ENCODE peak calls at places on chromosomes 16 and 17, in nine cellular contexts. O, Z, L, F, D, P, S, Q and A are unnamed samples.

GRCh38 chr17:67082110-67082509 is 37.8 kb downstream of the CACNG1 start:
- DNase-seq in L (no peak), P (no peak), O (no peak), Z (no peak), Q (no peak), D (no peak), S (no peak), F (no peak), A (no peak)

GRCh38 chr17:47237841-47238240 is 15.8 kb upstream of the ITGB3 start:
- DNase-seq in S (no peak), D (no peak), Z (no peak), L (no peak), P (no peak), F (no peak), O (no peak), Q (no peak), A (no peak)

GRCh38 chr17:79024901-79025737 is 1.1 kb downstream of the C1QTNF1 start:
- DNase-seq in D (peak; percentile 48), P (no peak), Q (no peak), O (no peak), L (peak; percentile 43), F (peak; percentile 39), S (peak; percentile 50), Z (no peak), A (peak; percentile 33)

GRCh38 chr16:87326151-87326571 is 9.0 kb upstream of the C16orf95 start:
- DNase-seq in D (no peak), F (no peak), Q (no peak), P (no peak), S (no peak), L (no peak), Z (peak; percentile 39), O (no peak), A (peak; percentile 9)

GRCh38 chr17:55414983-55415382 is 6.7 kb downstream of the MMD start:
- DNase-seq in Z (no peak), S (no peak), O (no peak), Q (no peak), P (no peak), D (no peak), L (no peak), F (no peak), A (no peak)

GRCh38 chr17:42775534-42776098 is 2.4 kb downstream of the VPS25 start:
- DNase-seq in F (peak; percentile 88), P (peak; percentile 84), Z (no peak), L (no peak), O (peak; percentile 86), Q (no peak), S (peak; percentile 85), D (no peak), A (peak; percentile 24)

GRCh38 chr16:67547423-67548264 is 14.7 kb upstream of the CTCF start:
- DNase-seq in Q (no peak), Z (no peak), O (no peak), F (peak; percentile 65), D (no peak), P (no peak), L (no peak), S (no peak), A (no peak)

GRCh38 chr17:37828313-37829124 is 83.7 kb upstream of the HNF1B start:
- DNase-seq in P (no peak), L (no peak), O (no peak), Q (no peak), S (peak; percentile 36), F (no peak), Z (peak; percentile 56), D (no peak), A (no peak)

GRCh38 chr17:65841116-65841515 is 279.7 kb upstream of the AXIN2 start:
- DNase-seq in P (no peak), F (no peak), D (no peak), Z (no peak), O (no peak), L (no peak), Q (no peak), S (no peak), A (no peak)

GRCh38 chr17:27158390-27158789 is 135.5 kb upstream of the WSB1 start:
- DNase-seq in L (no peak), F (no peak), P (no peak), Z (no peak), Q (no peak), S (no peak), O (no peak), D (no peak), A (no peak)

GRCh38 chr16:87844374-87844733 is 25.0 kb downstream of the SLC7A5 start:
- DNase-seq in L (no peak), P (peak; percentile 47), O (peak; percentile 67), Z (no peak), F (peak; percentile 98), Q (no peak), S (peak; percentile 67), D (no peak), A (peak; percentile 49)

GRCh38 chr17:19344311-19345066 is 18.0 kb downstream of the B9D1 start:
- DNase-seq in S (no peak), Q (no peak), P (no peak), O (no peak), D (no peak), Z (no peak), F (peak; percentile 26), L (no peak), A (no peak)

GRCh38 chr16:86572041-86572521 is 5.5 kb downstream of the FOXC2 start:
- DNase-seq in P (no peak), S (peak; percentile 62), O (peak; percentile 39), L (no peak), Z (no peak), D (no peak), F (peak; percentile 58), Q (no peak), A (no peak)

GRCh38 chr17:55664287-55664686 is 58.4 kb downstream of the TMEM100 start:
- DNase-seq in Q (no peak), S (no peak), L (no peak), O (no peak), P (no peak), Z (peak; percentile 14), F (no peak), D (no peak), A (no peak)

GRCh38 chr17:42159796-42160551 is 5.2 kb upstream of the RAB5C start:
- DNase-seq in D (no peak), S (no peak), L (no peak), O (no peak), Q (no peak), P (no peak), Z (no peak), F (peak; percentile 45), A (no peak)

GRCh38 chr17:60506312-60506711 is 19.7 kb downstream of the APPBP2 start:
- DNase-seq in D (no peak), O (peak; percentile 92), Q (peak; percentile 60), P (peak; percentile 68), S (peak; percentile 94), Z (no peak), L (no peak), F (peak; percentile 94), A (peak; percentile 80)

GRCh38 chr16:3135120-3135715 is 389 bp downstream of the ZNF213 start:
- DNase-seq in Q (no peak), P (no peak), Z (no peak), F (peak; percentile 62), S (no peak), O (peak; percentile 19), D (no peak), L (no peak), A (no peak)

GRCh38 chr16:53509906-53510703 is 7.1 kb upstream of the AKTIP start:
- DNase-seq in L (peak; percentile 67), S (peak; percentile 86), Q (peak; percentile 41), P (peak; percentile 58), D (peak; percentile 79), Z (peak; percentile 67), F (peak; percentile 88), O (peak; percentile 65), A (peak; percentile 55)

GRCh38 chr16:55572439-55572838 is 6.0 kb downstream of the CAPNS2 start:
- DNase-seq in O (no peak), F (no peak), S (peak; percentile 34), Z (no peak), L (no peak), P (no peak), D (no peak), Q (no peak), A (no peak)

DNA sequence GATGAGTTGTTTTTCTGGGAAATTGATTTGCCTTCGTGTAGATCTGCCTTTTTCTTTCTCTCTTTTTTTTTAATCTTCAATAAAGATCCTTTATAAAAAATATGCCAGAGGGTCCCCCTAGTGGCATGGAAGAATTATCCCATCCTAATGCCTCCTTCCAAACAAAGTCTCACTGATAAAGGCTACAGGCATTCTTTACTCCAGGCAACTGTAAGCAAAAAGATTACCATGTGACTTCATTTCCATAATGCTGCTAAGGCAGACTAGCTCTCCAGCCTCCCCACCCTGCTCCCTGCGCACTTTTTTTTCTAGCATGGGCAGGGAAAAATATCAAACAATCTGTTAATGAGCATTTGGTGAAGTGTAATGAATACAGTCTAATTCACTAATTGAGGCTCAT is 220.2 kb upstream of the CDH8 start:
- DNase-seq in L (no peak), O (no peak), F (no peak), Q (no peak), Z (no peak), P (no peak), S (no peak), D (no peak), A (no peak)
- TF ChIP-seq CTCF in L (no peak), O (peak; percentile 16), F (no peak), Q (no peak), Z (peak; percentile 10), P (peak; percentile 25), S (no peak), D (no peak), A (peak; percentile 38)

GRCh38 chr16:76857402-76857801 is 333.6 kb upstream of the MON1B start:
- DNase-seq in F (no peak), D (no peak), Q (no peak), L (no peak), O (no peak), S (no peak), P (no peak), Z (no peak), A (no peak)
- TF ChIP-seq CTCF in F (no peak), D (no peak), Q (no peak), L (no peak), O (no peak), S (no peak), P (no peak), Z (no peak), A (no peak)

DNA sequence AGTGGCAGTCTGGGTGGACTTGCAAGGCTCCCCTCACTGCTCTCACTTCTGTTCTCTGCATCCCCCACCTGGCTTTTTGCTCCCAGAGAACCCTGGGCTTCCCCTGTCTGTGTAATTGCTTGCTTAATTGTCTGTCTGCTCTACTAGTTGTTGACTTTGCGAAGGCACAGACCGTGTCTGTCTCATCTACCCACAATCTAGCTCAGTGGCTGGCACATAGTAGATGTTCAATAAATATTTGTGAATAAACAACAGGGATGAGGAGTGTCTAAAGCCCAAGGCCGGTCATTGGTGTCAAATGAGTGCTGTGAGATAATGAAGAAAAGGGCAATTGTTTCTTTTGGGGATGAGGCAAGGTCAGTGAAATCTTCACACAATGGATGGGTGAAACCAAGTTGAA is 2.8 kb upstream of the SEZ6 start:
- DNase-seq in O (no peak), Z (no peak), L (no peak), S (no peak), Q (no peak), D (no peak), F (no peak), P (no peak), A (no peak)
- TF ChIP-seq CTCF in O (no peak), Z (no peak), L (no peak), S (no peak), Q (no peak), D (no peak), F (no peak), P (no peak), A (no peak)

DNA sequence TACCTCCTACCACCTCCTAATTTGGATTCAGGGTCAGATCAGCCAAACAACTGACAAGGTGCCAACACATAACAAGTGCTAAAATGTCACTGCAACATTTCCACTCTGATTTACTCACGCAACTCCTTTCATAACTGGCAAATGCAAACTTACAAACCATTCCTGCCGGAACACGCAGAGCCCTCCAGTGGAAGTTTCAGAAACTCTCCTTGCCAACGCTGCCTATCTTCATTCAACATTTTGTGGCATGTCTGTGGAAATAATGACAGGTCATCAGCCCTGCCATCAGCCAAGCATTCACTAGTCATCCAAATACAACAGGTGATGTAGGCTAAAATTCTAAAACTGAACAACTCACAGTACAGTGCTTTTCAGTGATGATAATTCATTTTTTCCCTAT is 37.7 kb upstream of the OR3A1 start:
- DNase-seq in Q (no peak), O (no peak), L (no peak), Z (no peak), D (no peak), F (no peak), S (no peak), P (no peak), A (no peak)
- TF ChIP-seq CTCF in Q (no peak), O (no peak), L (no peak), Z (no peak), D (no peak), F (no peak), S (no peak), P (peak; percentile 19), A (peak; percentile 14)